ENCODE peak calls at places on chromosomes 11 and 22, in four cellular contexts. One of them, this sample, is unnamed.

GRCh38 chr22:32465661-32466060 is 1.4 kb upstream of the BPIFC start:
- DNase-seq in HTR-8/SVneo: no peak
- DNase-seq in activated CD8-positive, alpha-beta memory T cell treated with anti-CD3 and anti-CD28 coated beads for 4 hours: no peak
- DNase-seq in left ventricle myocardium inferior: no peak
- DNase-seq in this sample: no peak

GRCh38 chr11:2747236-2748015 is 47.6 kb upstream of the KCNQ1OT1 start:
- DNase-seq in HTR-8/SVneo: no peak
- DNase-seq in activated CD8-positive, alpha-beta memory T cell treated with anti-CD3 and anti-CD28 coated beads for 4 hours: no peak
- DNase-seq in left ventricle myocardium inferior: peak; percentile 1
- DNase-seq in this sample: no peak

GRCh38 chr11:133038850-133039249 is 493.5 kb downstream of the OPCML start:
- DNase-seq in HTR-8/SVneo: no peak
- DNase-seq in activated CD8-positive, alpha-beta memory T cell treated with anti-CD3 and anti-CD28 coated beads for 4 hours: no peak
- DNase-seq in left ventricle myocardium inferior: no peak
- DNase-seq in this sample: no peak

GRCh38 chr11:96391698-96392307 is 2.0 kb downstream of the JRKL start:
- DNase-seq in HTR-8/SVneo: no peak
- DNase-seq in activated CD8-positive, alpha-beta memory T cell treated with anti-CD3 and anti-CD28 coated beads for 4 hours: no peak
- DNase-seq in left ventricle myocardium inferior: no peak
- DNase-seq in this sample: no peak

GRCh38 chr22:17633998-17634323 is 4.6 kb upstream of the BCL2L13 start:
- DNase-seq in HTR-8/SVneo: no peak
- DNase-seq in activated CD8-positive, alpha-beta memory T cell treated with anti-CD3 and anti-CD28 coated beads for 4 hours: no peak
- DNase-seq in left ventricle myocardium inferior: no peak
- DNase-seq in this sample: no peak

GRCh38 chr22:49913446-49913845 is 4.8 kb downstream of the ALG12 start:
- DNase-seq in HTR-8/SVneo: no peak
- DNase-seq in activated CD8-positive, alpha-beta memory T cell treated with anti-CD3 and anti-CD28 coated beads for 4 hours: no peak
- DNase-seq in left ventricle myocardium inferior: no peak
- DNase-seq in this sample: no peak

GRCh38 chr22:44191036-44191454 is 10.3 kb downstream of the PARVG start:
- DNase-seq in HTR-8/SVneo: no peak
- DNase-seq in activated CD8-positive, alpha-beta memory T cell treated with anti-CD3 and anti-CD28 coated beads for 4 hours: no peak
- DNase-seq in left ventricle myocardium inferior: no peak
- DNase-seq in this sample: no peak

GRCh38 chr11:119874660-119875238 is 145.7 kb upstream of the NECTIN1 start:
- DNase-seq in HTR-8/SVneo: no peak
- DNase-seq in activated CD8-positive, alpha-beta memory T cell treated with anti-CD3 and anti-CD28 coated beads for 4 hours: no peak
- DNase-seq in left ventricle myocardium inferior: no peak
- DNase-seq in this sample: no peak

GRCh38 chr22:37319469-37319868 is 37.2 kb downstream of the CYTH4 start:
- DNase-seq in HTR-8/SVneo: no peak
- DNase-seq in activated CD8-positive, alpha-beta memory T cell treated with anti-CD3 and anti-CD28 coated beads for 4 hours: no peak
- DNase-seq in left ventricle myocardium inferior: no peak
- DNase-seq in this sample: no peak

GRCh38 chr22:20268350-20269012 is 363 bp upstream of the RTN4R start:
- DNase-seq in HTR-8/SVneo: no peak
- DNase-seq in activated CD8-positive, alpha-beta memory T cell treated with anti-CD3 and anti-CD28 coated beads for 4 hours: no peak
- DNase-seq in left ventricle myocardium inferior: peak; percentile 56
- DNase-seq in this sample: peak; percentile 78

GRCh38 chr11:17861036-17861755 is 126.6 kb downstream of the KCNC1 start:
- DNase-seq in HTR-8/SVneo: no peak
- DNase-seq in activated CD8-positive, alpha-beta memory T cell treated with anti-CD3 and anti-CD28 coated beads for 4 hours: no peak
- DNase-seq in left ventricle myocardium inferior: no peak
- DNase-seq in this sample: no peak

GRCh38 chr11:121249039-121249663 is 43.4 kb upstream of the SC5D start:
- DNase-seq in HTR-8/SVneo: peak; percentile 41
- DNase-seq in activated CD8-positive, alpha-beta memory T cell treated with anti-CD3 and anti-CD28 coated beads for 4 hours: no peak
- DNase-seq in left ventricle myocardium inferior: no peak
- DNase-seq in this sample: no peak

GRCh38 chr11:132022718-132023117 is 652.3 kb downstream of the NTM start:
- DNase-seq in HTR-8/SVneo: no peak
- DNase-seq in activated CD8-positive, alpha-beta memory T cell treated with anti-CD3 and anti-CD28 coated beads for 4 hours: no peak
- DNase-seq in left ventricle myocardium inferior: no peak
- DNase-seq in this sample: no peak

GRCh38 chr11:128506999-128507591 is 80.3 kb downstream of the ETS1 start:
- DNase-seq in HTR-8/SVneo: no peak
- DNase-seq in activated CD8-positive, alpha-beta memory T cell treated with anti-CD3 and anti-CD28 coated beads for 4 hours: no peak
- DNase-seq in left ventricle myocardium inferior: peak; percentile 83
- DNase-seq in this sample: peak; percentile 92

GRCh38 chr11:65903068-65903481 is 2.9 kb upstream of the FOSL1 start:
- DNase-seq in HTR-8/SVneo: peak; percentile 90
- DNase-seq in activated CD8-positive, alpha-beta memory T cell treated with anti-CD3 and anti-CD28 coated beads for 4 hours: no peak
- DNase-seq in left ventricle myocardium inferior: no peak
- DNase-seq in this sample: no peak

GRCh38 chr11:10898763-10899541 is 41.1 kb upstream of the ZBED5 start:
- DNase-seq in HTR-8/SVneo: no peak
- DNase-seq in activated CD8-positive, alpha-beta memory T cell treated with anti-CD3 and anti-CD28 coated beads for 4 hours: no peak
- DNase-seq in left ventricle myocardium inferior: no peak
- DNase-seq in this sample: peak; percentile 55

GRCh38 chr11:15208570-15209222 is 94.0 kb downstream of the INSC start:
- DNase-seq in HTR-8/SVneo: peak; percentile 58
- DNase-seq in activated CD8-positive, alpha-beta memory T cell treated with anti-CD3 and anti-CD28 coated beads for 4 hours: peak; percentile 33
- DNase-seq in left ventricle myocardium inferior: peak; percentile 67
- DNase-seq in this sample: peak; percentile 80

GRCh38 chr11:48088682-48089050 is 108.3 kb downstream of the PTPRJ start:
- DNase-seq in HTR-8/SVneo: no peak
- DNase-seq in activated CD8-positive, alpha-beta memory T cell treated with anti-CD3 and anti-CD28 coated beads for 4 hours: no peak
- DNase-seq in left ventricle myocardium inferior: no peak
- DNase-seq in this sample: no peak

GRCh38 chr22:18110194-18110943 is at the start of gene TUBA8:
- DNase-seq in HTR-8/SVneo: no peak
- DNase-seq in activated CD8-positive, alpha-beta memory T cell treated with anti-CD3 and anti-CD28 coated beads for 4 hours: peak; percentile 14
- DNase-seq in left ventricle myocardium inferior: peak; percentile 65
- DNase-seq in this sample: peak; percentile 78

GRCh38 chr11:7668911-7669310 is 4.4 kb downstream of the CYB5R2 start:
- DNase-seq in HTR-8/SVneo: no peak
- DNase-seq in activated CD8-positive, alpha-beta memory T cell treated with anti-CD3 and anti-CD28 coated beads for 4 hours: no peak
- DNase-seq in left ventricle myocardium inferior: no peak
- DNase-seq in this sample: no peak

GRCh38 chr11:116990061-116990473 is 108.2 kb downstream of the SIK3 start:
- DNase-seq in HTR-8/SVneo: peak; percentile 36
- DNase-seq in activated CD8-positive, alpha-beta memory T cell treated with anti-CD3 and anti-CD28 coated beads for 4 hours: no peak
- DNase-seq in left ventricle myocardium inferior: no peak
- DNase-seq in this sample: no peak

GRCh38 chr11:69840371-69841169 is 21.4 kb upstream of the FGF3 start:
- DNase-seq in HTR-8/SVneo: no peak
- DNase-seq in activated CD8-positive, alpha-beta memory T cell treated with anti-CD3 and anti-CD28 coated beads for 4 hours: no peak
- DNase-seq in left ventricle myocardium inferior: no peak
- DNase-seq in this sample: no peak

GRCh38 chr11:66288138-66288865 is 641 bp downstream of the YIF1A start:
- DNase-seq in HTR-8/SVneo: no peak
- DNase-seq in activated CD8-positive, alpha-beta memory T cell treated with anti-CD3 and anti-CD28 coated beads for 4 hours: no peak
- DNase-seq in left ventricle myocardium inferior: peak; percentile 46
- DNase-seq in this sample: peak; percentile 65

GRCh38 chr11:64805481-64805880 is 2.5 kb upstream of the MAP4K2 start:
- DNase-seq in HTR-8/SVneo: no peak
- DNase-seq in activated CD8-positive, alpha-beta memory T cell treated with anti-CD3 and anti-CD28 coated beads for 4 hours: no peak
- DNase-seq in left ventricle myocardium inferior: no peak
- DNase-seq in this sample: no peak

GRCh38 chr22:35349704-35350538 is 31.0 kb upstream of the HMOX1 start:
- DNase-seq in HTR-8/SVneo: no peak
- DNase-seq in activated CD8-positive, alpha-beta memory T cell treated with anti-CD3 and anti-CD28 coated beads for 4 hours: no peak
- DNase-seq in left ventricle myocardium inferior: no peak
- DNase-seq in this sample: peak; percentile 48

GRCh38 chr22:42906605-42907338 is 49.7 kb upstream of the ARFGAP3 start:
- DNase-seq in HTR-8/SVneo: no peak
- DNase-seq in activated CD8-positive, alpha-beta memory T cell treated with anti-CD3 and anti-CD28 coated beads for 4 hours: no peak
- DNase-seq in left ventricle myocardium inferior: peak; percentile 85
- DNase-seq in this sample: peak; percentile 89

GRCh38 chr11:45470151-45471001 is 184.2 kb upstream of the SYT13 start:
- DNase-seq in HTR-8/SVneo: no peak
- DNase-seq in activated CD8-positive, alpha-beta memory T cell treated with anti-CD3 and anti-CD28 coated beads for 4 hours: no peak
- DNase-seq in left ventricle myocardium inferior: peak; percentile 27
- DNase-seq in this sample: peak; percentile 66